ENCODE peak calls at places on chromosomes 1 and 21, in four cellular contexts. One of them, this sample, is unnamed.

GRCh38 chr1:161119017-161119378 is 1.1 kb downstream of the NIT1 start:
- DNase-seq in stimulated activated CD4-positive, alpha-beta T cell treated with anti-CD3 and anti-CD28 coated beads, Interleukin-4, amount 100 ng/mL, for 48 hours: no peak
- DNase-seq in ACHN: no peak
- DNase-seq in cerebellar cortex: peak; percentile 20
- DNase-seq in this sample: peak; percentile 37

GRCh38 chr1:154873321-154873950 is 3.4 kb upstream of the KCNN3 start:
- DNase-seq in stimulated activated CD4-positive, alpha-beta T cell treated with anti-CD3 and anti-CD28 coated beads, Interleukin-4, amount 100 ng/mL, for 48 hours: no peak
- DNase-seq in ACHN: no peak
- DNase-seq in cerebellar cortex: no peak
- DNase-seq in this sample: no peak

GRCh38 chr1:113035086-113035485 is 37.9 kb upstream of the LRIG2 start:
- DNase-seq in cerebellar cortex: no peak
- DNase-seq in stimulated activated CD4-positive, alpha-beta T cell treated with anti-CD3 and anti-CD28 coated beads, Interleukin-4, amount 100 ng/mL, for 48 hours: no peak
- DNase-seq in ACHN: no peak
- DNase-seq in this sample: no peak

GRCh38 chr1:181743878-181744312 is 260.6 kb downstream of the CACNA1E start:
- DNase-seq in cerebellar cortex: peak; percentile 74
- DNase-seq in ACHN: no peak
- DNase-seq in stimulated activated CD4-positive, alpha-beta T cell treated with anti-CD3 and anti-CD28 coated beads, Interleukin-4, amount 100 ng/mL, for 48 hours: no peak
- DNase-seq in this sample: no peak

GRCh38 chr1:193567937-193568336 is 381.5 kb upstream of the B3GALT2 start:
- DNase-seq in ACHN: no peak
- DNase-seq in cerebellar cortex: no peak
- DNase-seq in stimulated activated CD4-positive, alpha-beta T cell treated with anti-CD3 and anti-CD28 coated beads, Interleukin-4, amount 100 ng/mL, for 48 hours: no peak
- DNase-seq in this sample: no peak

GRCh38 chr1:199489594-199489993 is 537.9 kb upstream of the NR5A2 start:
- DNase-seq in cerebellar cortex: no peak
- DNase-seq in stimulated activated CD4-positive, alpha-beta T cell treated with anti-CD3 and anti-CD28 coated beads, Interleukin-4, amount 100 ng/mL, for 48 hours: no peak
- DNase-seq in ACHN: no peak
- DNase-seq in this sample: no peak

GRCh38 chr1:43280683-43281082 is 4.7 kb downstream of the C1orf210 start:
- DNase-seq in cerebellar cortex: no peak
- DNase-seq in ACHN: no peak
- DNase-seq in stimulated activated CD4-positive, alpha-beta T cell treated with anti-CD3 and anti-CD28 coated beads, Interleukin-4, amount 100 ng/mL, for 48 hours: no peak
- DNase-seq in this sample: no peak

GRCh38 chr1:234433563-234434285 is 45.3 kb downstream of the TARBP1 start:
- DNase-seq in cerebellar cortex: no peak
- DNase-seq in stimulated activated CD4-positive, alpha-beta T cell treated with anti-CD3 and anti-CD28 coated beads, Interleukin-4, amount 100 ng/mL, for 48 hours: no peak
- DNase-seq in ACHN: no peak
- DNase-seq in this sample: no peak

GRCh38 chr1:182062223-182062622 is 711 bp upstream of the ZNF648 start:
- DNase-seq in stimulated activated CD4-positive, alpha-beta T cell treated with anti-CD3 and anti-CD28 coated beads, Interleukin-4, amount 100 ng/mL, for 48 hours: no peak
- DNase-seq in ACHN: no peak
- DNase-seq in cerebellar cortex: no peak
- DNase-seq in this sample: no peak

GRCh38 chr21:15051652-15052554 is 12.9 kb downstream of the NRIP1 start:
- DNase-seq in stimulated activated CD4-positive, alpha-beta T cell treated with anti-CD3 and anti-CD28 coated beads, Interleukin-4, amount 100 ng/mL, for 48 hours: no peak
- DNase-seq in ACHN: peak; percentile 67
- DNase-seq in cerebellar cortex: no peak
- DNase-seq in this sample: no peak

GRCh38 chr1:199081739-199082138 is 442.9 kb downstream of the PTPRC start:
- DNase-seq in cerebellar cortex: no peak
- DNase-seq in ACHN: no peak
- DNase-seq in stimulated activated CD4-positive, alpha-beta T cell treated with anti-CD3 and anti-CD28 coated beads, Interleukin-4, amount 100 ng/mL, for 48 hours: no peak
- DNase-seq in this sample: no peak

GRCh38 chr1:41855713-41856112 is 63.0 kb downstream of the HIVEP3 start:
- DNase-seq in ACHN: no peak
- DNase-seq in stimulated activated CD4-positive, alpha-beta T cell treated with anti-CD3 and anti-CD28 coated beads, Interleukin-4, amount 100 ng/mL, for 48 hours: no peak
- DNase-seq in cerebellar cortex: no peak
- DNase-seq in this sample: no peak

GRCh38 chr1:48036693-48037386 is 39.7 kb upstream of the TRABD2B start:
- DNase-seq in ACHN: peak; percentile 88
- DNase-seq in stimulated activated CD4-positive, alpha-beta T cell treated with anti-CD3 and anti-CD28 coated beads, Interleukin-4, amount 100 ng/mL, for 48 hours: no peak
- DNase-seq in cerebellar cortex: no peak
- DNase-seq in this sample: no peak

GRCh38 chr1:55503663-55504305 is 288.6 kb upstream of the USP24 start:
- DNase-seq in stimulated activated CD4-positive, alpha-beta T cell treated with anti-CD3 and anti-CD28 coated beads, Interleukin-4, amount 100 ng/mL, for 48 hours: no peak
- DNase-seq in ACHN: no peak
- DNase-seq in cerebellar cortex: no peak
- DNase-seq in this sample: no peak

GRCh38 chr1:49436865-49437264 is 586.9 kb downstream of the AGBL4 start:
- DNase-seq in ACHN: no peak
- DNase-seq in cerebellar cortex: no peak
- DNase-seq in stimulated activated CD4-positive, alpha-beta T cell treated with anti-CD3 and anti-CD28 coated beads, Interleukin-4, amount 100 ng/mL, for 48 hours: no peak
- DNase-seq in this sample: no peak

GRCh38 chr1:66048011-66048410 is 255.3 kb downstream of the PDE4B start:
- DNase-seq in cerebellar cortex: no peak
- DNase-seq in stimulated activated CD4-positive, alpha-beta T cell treated with anti-CD3 and anti-CD28 coated beads, Interleukin-4, amount 100 ng/mL, for 48 hours: no peak
- DNase-seq in ACHN: no peak
- DNase-seq in this sample: no peak

GRCh38 chr1:7424352-7424890 is 346.7 kb upstream of the VAMP3 start:
- DNase-seq in stimulated activated CD4-positive, alpha-beta T cell treated with anti-CD3 and anti-CD28 coated beads, Interleukin-4, amount 100 ng/mL, for 48 hours: no peak
- DNase-seq in cerebellar cortex: no peak
- DNase-seq in ACHN: no peak
- DNase-seq in this sample: no peak

GRCh38 chr1:15089244-15089992 is 64.1 kb upstream of the TMEM51 start:
- DNase-seq in cerebellar cortex: peak; percentile 67
- DNase-seq in ACHN: no peak
- DNase-seq in stimulated activated CD4-positive, alpha-beta T cell treated with anti-CD3 and anti-CD28 coated beads, Interleukin-4, amount 100 ng/mL, for 48 hours: no peak
- DNase-seq in this sample: no peak

GRCh38 chr1:204307334-204307883 is 52.3 kb downstream of the PLEKHA6 start:
- DNase-seq in stimulated activated CD4-positive, alpha-beta T cell treated with anti-CD3 and anti-CD28 coated beads, Interleukin-4, amount 100 ng/mL, for 48 hours: no peak
- DNase-seq in cerebellar cortex: no peak
- DNase-seq in ACHN: no peak
- DNase-seq in this sample: peak; percentile 55

GRCh38 chr1:230069813-230070212 is 2.8 kb downstream of the GALNT2 start:
- DNase-seq in cerebellar cortex: no peak
- DNase-seq in ACHN: no peak
- DNase-seq in stimulated activated CD4-positive, alpha-beta T cell treated with anti-CD3 and anti-CD28 coated beads, Interleukin-4, amount 100 ng/mL, for 48 hours: no peak
- DNase-seq in this sample: no peak

GRCh38 chr1:6103854-6104530 is 58.3 kb downstream of the KCNAB2 start:
- DNase-seq in cerebellar cortex: no peak
- DNase-seq in ACHN: no peak
- DNase-seq in stimulated activated CD4-positive, alpha-beta T cell treated with anti-CD3 and anti-CD28 coated beads, Interleukin-4, amount 100 ng/mL, for 48 hours: no peak
- DNase-seq in this sample: no peak

GRCh38 chr1:33377750-33378149 is 53.1 kb downstream of the PHC2 start:
- DNase-seq in ACHN: no peak
- DNase-seq in cerebellar cortex: no peak
- DNase-seq in stimulated activated CD4-positive, alpha-beta T cell treated with anti-CD3 and anti-CD28 coated beads, Interleukin-4, amount 100 ng/mL, for 48 hours: no peak
- DNase-seq in this sample: no peak